ENCODE peak calls at places on chromosomes 12 and 14, in eight cellular contexts. K is A549; R is astrocyte; I is effector memory CD4-positive, alpha-beta T cell; T is stomach; Y is HCT116; J is left ventricle myocardium inferior; O is mesendoderm. M is an unnamed sample.

GRCh38 chr12:85923767-85924331 is 49.8 kb downstream of the NTS start:
- DNase-seq in K (peak; percentile 36), R (peak; percentile 42), I (no peak), T (no peak), Y (peak; percentile 21), J (no peak), O (peak; percentile 33), M (no peak)

GRCh38 chr12:49872781-49873181 is 29.9 kb upstream of the BCDIN3D start:
- DNase-seq in K (no peak), R (peak; percentile 49), I (no peak), T (no peak), Y (no peak), J (no peak), O (no peak), M (no peak)

GRCh38 chr12:122646568-122647220 is 56.5 kb downstream of the HCAR2 start:
- DNase-seq in K (peak; percentile 24), R (peak; percentile 59), I (no peak), T (no peak), Y (no peak), J (no peak), O (no peak), M (no peak)

GRCh38 chr12:55847033-55847432 is 4.3 kb upstream of the MMP19 start:
- DNase-seq in K (no peak), R (peak; percentile 74), I (no peak), T (no peak), Y (no peak), J (no peak), O (no peak), M (no peak)

GRCh38 chr12:118714051-118714460 is 267.3 kb upstream of the SRRM4 start:
- DNase-seq in K (peak; percentile 60), R (no peak), I (no peak), T (no peak), Y (peak; percentile 34), J (no peak), O (peak; percentile 71), M (no peak)

GRCh38 chr12:10374624-10375018 is 15.2 kb downstream of the KLRK1 start:
- DNase-seq in K (no peak), R (no peak), I (no peak), T (no peak), Y (no peak), J (no peak), O (no peak), M (no peak)

GRCh38 chr12:26028953-26029740 is 70.7 kb downstream of the RASSF8 start:
- DNase-seq in K (peak; percentile 63), R (no peak), I (no peak), T (no peak), Y (peak; percentile 40), J (no peak), O (peak; percentile 48), M (no peak)

GRCh38 chr14:63508033-63508432 is 35.1 kb downstream of the PPP2R5E start:
- DNase-seq in K (no peak), R (no peak), I (no peak), T (no peak), Y (no peak), J (no peak), O (peak; percentile 59), M (no peak)

GRCh38 chr12:3752096-3752709 is 706 bp downstream of the CRACR2A start:
- DNase-seq in K (no peak), R (no peak), I (peak; percentile 51), T (peak; percentile 30), Y (peak; percentile 12), J (peak; percentile 61), O (peak; percentile 35), M (no peak)

GRCh38 chr14:83825836-83826235 is 1704.1 kb upstream of the FLRT2 start:
- DNase-seq in K (no peak), R (no peak), I (no peak), T (no peak), Y (no peak), J (no peak), O (no peak), M (no peak)

GRCh38 chr14:90714811-90715210 is 101.4 kb downstream of the TTC7B start:
- DNase-seq in K (no peak), R (peak; percentile 25), I (no peak), T (no peak), Y (no peak), J (no peak), O (no peak), M (no peak)

DNA sequence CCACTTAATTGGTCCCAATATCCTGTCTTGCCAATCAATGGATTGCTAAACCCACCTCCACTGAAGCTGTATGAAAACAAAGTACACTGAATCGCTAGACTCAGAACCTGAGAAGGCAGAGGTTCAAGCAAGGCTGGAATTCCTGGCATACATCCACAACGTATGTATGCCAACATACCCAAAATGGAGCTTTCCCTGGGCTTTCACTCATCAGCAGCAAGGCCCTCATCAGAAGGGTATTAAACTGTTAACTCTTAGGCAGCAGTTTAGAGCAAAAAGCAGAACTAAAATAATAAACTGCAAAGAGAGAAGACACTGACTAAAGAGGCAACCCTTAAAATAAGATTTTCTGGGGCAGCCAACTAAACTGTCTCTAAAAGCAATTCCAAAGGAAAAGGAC is 13.6 kb downstream of the MED13L start:
- DNase-seq in K (no peak), R (no peak), I (no peak), T (no peak), Y (no peak), J (no peak), O (peak; percentile 53), M (no peak)
- H3K4me1 ChIP-seq in K (peaks cover 100% of the 10 kb centered on the region), R (peaks cover 12% of the 10 kb centered on the region), I (peaks cover 18% of the 10 kb centered on the region), T (peaks cover 94% of the 10 kb centered on the region), Y (peaks cover 45% of the 10 kb centered on the region), J (peaks cover 95% of the 10 kb centered on the region), O (peaks cover 13% of the 10 kb centered on the region), M (peaks cover 69% of the 10 kb centered on the region)

DNA sequence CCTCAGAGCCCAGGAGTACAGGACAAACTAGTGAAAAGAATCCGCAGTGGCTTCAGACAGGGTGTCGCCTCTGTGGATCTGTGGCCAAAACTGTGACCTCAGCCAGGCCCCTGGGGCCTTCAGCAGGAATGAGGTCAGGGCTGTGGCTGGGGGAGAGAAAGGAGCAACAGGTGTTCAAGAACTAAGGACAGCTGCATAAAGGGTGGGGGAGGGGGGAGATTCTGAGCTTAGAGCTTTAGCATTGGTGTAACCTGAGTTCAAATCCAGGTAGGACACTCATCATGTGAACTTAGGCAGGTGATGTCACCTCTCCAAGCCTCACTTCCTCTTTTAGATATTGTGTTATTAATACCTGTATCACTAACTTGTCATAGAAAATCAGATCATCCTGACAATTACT is 40.9 kb upstream of the CORO1C start:
- DNase-seq in K (no peak), R (no peak), I (no peak), T (no peak), Y (no peak), J (peak; percentile 44), O (peak; percentile 55), M (no peak)
- H3K4me3 ChIP-seq in K (no peak overlapping the region), R (no peak overlapping the region), I (no peak overlapping the region), T (no peak overlapping the region), Y (no peak overlapping the region), J (no peak overlapping the region), O (no peak overlapping the region), M (no peak overlapping the region)

GRCh38 chr14:103627073-103628025 is 1.7 kb upstream of the KLC1 start:
- DNase-seq in K (no peak), R (no peak), I (no peak), T (no peak), Y (no peak), J (no peak), O (no peak), M (no peak)

GRCh38 chr14:103629503-103630121 is 601 bp downstream of the KLC1 start:
- DNase-seq in K (no peak), R (no peak), I (no peak), T (peak; percentile 55), Y (no peak), J (peak; percentile 70), O (peak; percentile 56), M (no peak)

GRCh38 chr14:103630364-103631108 is 1.5 kb downstream of the KLC1 start:
- DNase-seq in K (no peak), R (no peak), I (no peak), T (no peak), Y (no peak), J (no peak), O (no peak), M (no peak)

GRCh38 chr14:103628221-103628683 is 759 bp upstream of the KLC1 start:
- DNase-seq in K (peak; percentile 83), R (peak; percentile 65), I (no peak), T (peak; percentile 85), Y (peak; percentile 39), J (peak; percentile 78), O (peak; percentile 78), M (no peak)

DNA sequence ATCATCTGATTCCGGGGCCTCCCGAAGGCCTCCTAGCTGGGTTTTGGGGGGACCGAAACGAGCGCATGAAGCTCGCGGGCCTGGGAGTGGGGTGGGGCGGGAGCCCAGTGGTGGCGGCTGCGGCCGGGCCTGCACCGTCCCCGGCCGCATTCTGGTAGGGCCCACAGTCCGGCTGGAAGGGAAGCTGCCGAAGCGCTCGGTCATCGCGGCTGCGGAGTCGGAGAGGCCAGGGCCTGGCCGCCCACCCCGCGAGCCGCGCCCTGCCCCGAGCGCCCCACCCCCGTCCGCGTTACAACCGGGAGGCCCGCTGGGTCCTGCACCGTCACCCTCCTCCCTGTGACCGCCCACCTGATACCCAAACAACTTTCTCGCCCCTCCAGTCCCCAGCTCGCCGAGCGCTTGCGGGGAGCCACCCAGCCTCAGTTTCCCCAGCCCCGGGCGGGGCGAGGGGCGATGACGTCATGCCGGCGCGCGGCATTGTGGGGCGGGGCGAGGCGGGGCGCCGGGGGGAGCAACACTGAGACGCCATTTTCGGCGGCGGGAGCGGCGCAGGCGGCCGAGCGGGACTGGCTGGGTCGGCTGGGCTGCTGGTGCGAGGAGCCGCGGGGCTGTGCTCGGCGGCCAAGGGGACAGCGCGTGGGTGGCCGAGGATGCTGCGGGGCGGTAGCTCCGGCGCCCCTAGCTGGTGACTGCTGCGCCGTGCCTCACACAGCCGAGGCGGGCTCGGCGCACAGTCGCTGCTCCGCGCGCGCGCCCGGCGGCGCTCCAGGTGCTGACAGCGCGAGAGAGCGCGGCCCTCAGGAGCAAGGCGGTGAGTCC is at the start of gene KLC1:
- DNase-seq in K (peak; percentile 76), R (peak; percentile 50), I (peak; percentile 64), T (peak; percentile 87), Y (peak; percentile 31), J (peak; percentile 89), O (peak; percentile 75), M (peak; percentile 40)
- H3K4me1 ChIP-seq in K (peaks cover 47% of the 10 kb centered on the region), R (peaks cover 23% of the 10 kb centered on the region), I (peaks cover 39% of the 10 kb centered on the region), T (peaks cover 71% of the 10 kb centered on the region), Y (peaks cover 32% of the 10 kb centered on the region), J (peaks cover 86% of the 10 kb centered on the region), O (peaks cover 4% of the 10 kb centered on the region), M (peaks cover 24% of the 10 kb centered on the region)

GRCh38 chr12:133204264-133204603 is 22.9 kb downstream of the ZNF268 start:
- DNase-seq in K (no peak), R (no peak), I (no peak), T (no peak), Y (no peak), J (no peak), O (peak; percentile 11), M (no peak)

GRCh38 chr12:133201888-133202287 is 20.6 kb downstream of the ZNF268 start:
- DNase-seq in K (no peak), R (no peak), I (no peak), T (no peak), Y (no peak), J (no peak), O (no peak), M (no peak)

GRCh38 chr12:133203344-133204263 is 22.3 kb downstream of the ZNF268 start:
- DNase-seq in K (peak; percentile 35), R (no peak), I (no peak), T (no peak), Y (no peak), J (no peak), O (peak; percentile 55), M (no peak)

GRCh38 chr12:133202493-133203343 is 21.4 kb downstream of the ZNF268 start:
- DNase-seq in K (peak; percentile 51), R (peak; percentile 24), I (no peak), T (no peak), Y (no peak), J (no peak), O (peak; percentile 25), M (no peak)

GRCh38 chr12:133206390-133206789 is 25.1 kb downstream of the ZNF268 start:
- DNase-seq in K (no peak), R (no peak), I (no peak), T (no peak), Y (no peak), J (no peak), O (no peak), M (no peak)
- H3K4me3 ChIP-seq in K (no peak overlapping the region), R (no peak overlapping the region), I (no peak overlapping the region), T (no peak overlapping the region), Y (no peak overlapping the region), J (no peak overlapping the region), O (no peak overlapping the region), M (no peak overlapping the region)